ENCODE peak calls at places on chromosomes 12 and 14, in ten cellular contexts. X is pancreas, R is Panc1, M is breast epithelium, P is PC-3, C is cardiac muscle cell, E is transverse colon, W is thoracic aorta, G is uterus, Q is fibroblast of lung. A is an unnamed sample. For H3K27me3, the result is how much of the 10 kb centered on the place peaks cover.

GRCh38 chr12:10227648-10228047 is 15.0 kb downstream of the GABARAPL1 start:
- DNase-seq in M (no peak), G (no peak), W (no peak), C (no peak), Q (no peak), R (no peak), E (no peak), X (no peak), P (no peak), A (no peak)

GRCh38 chr14:74879427-74880180 is 2.1 kb upstream of the DLST start:
- DNase-seq in R (no peak), P (peak), Q (no peak), C (no peak), W (no peak), G (no peak), X (no peak), E (no peak), M (no peak), A (no peak)

GRCh38 chr14:105891221-105891602 is 364.8 kb downstream of the TMEM121 start:
- DNase-seq in X (peak), P (no peak), Q (no peak), R (no peak), G (peak), W (no peak), E (no peak), C (no peak), M (no peak), A (no peak)

GRCh38 chr14:24920265-24921080 is 129.5 kb downstream of the STXBP6 start:
- DNase-seq in W (no peak), E (no peak), M (no peak), G (no peak), C (no peak), X (no peak), R (no peak), P (no peak), Q (no peak), A (no peak)

GRCh38 chr12:19739195-19739776 is 300.0 kb downstream of the AEBP2 start:
- DNase-seq in R (no peak), W (peak), E (peak), X (no peak), G (peak), Q (peak), M (no peak), C (peak), P (peak), A (peak)

GRCh38 chr12:114504311-114504710 is 98.4 kb upstream of the TBX5 start:
- DNase-seq in M (no peak), P (no peak), E (no peak), X (no peak), C (no peak), G (no peak), Q (no peak), W (no peak), R (no peak), A (no peak)

GRCh38 chr14:61417141-61417540 is 95.8 kb downstream of the PRKCH start:
- DNase-seq in P (no peak), X (no peak), C (no peak), E (no peak), W (no peak), R (no peak), Q (no peak), M (no peak), G (no peak), A (no peak)

GRCh38 chr14:57314690-57315089 is 45.9 kb downstream of the AP5M1 start:
- DNase-seq in C (no peak), W (no peak), G (no peak), R (no peak), P (no peak), M (no peak), E (no peak), X (no peak), Q (no peak), A (no peak)

GRCh38 chr14:105221598-105222178 is 26.6 kb upstream of the BTBD6 start:
- DNase-seq in R (no peak), X (no peak), G (no peak), W (no peak), M (no peak), P (no peak), C (no peak), E (no peak), Q (no peak), A (no peak)

GRCh38 chr14:20757963-20758362 is 10.2 kb upstream of the EDDM3B start:
- DNase-seq in W (no peak), P (no peak), X (peak), E (peak), Q (no peak), R (no peak), M (no peak), G (no peak), C (peak), A (no peak)

GRCh38 chr14:22824711-22825359 is 4.9 kb upstream of the MRPL52 start:
- DNase-seq in P (peak), M (no peak), W (no peak), E (no peak), X (no peak), Q (peak), G (peak), C (no peak), R (no peak), A (peak)

GRCh38 chr12:32896438-32897275 is at the start of gene PKP2:
- DNase-seq in G (peak), E (peak), Q (peak), P (peak), R (no peak), X (peak), M (peak), W (no peak), C (peak), A (no peak)

GRCh38 chr12:132571051-132571450 is 39.3 kb downstream of the LRCOL1 start:
- DNase-seq in G (no peak), P (no peak), W (no peak), C (no peak), E (no peak), X (no peak), R (no peak), Q (no peak), M (no peak), A (no peak)

GRCh38 chr14:32657081-32657480 is 281.6 kb upstream of the NPAS3 start:
- DNase-seq in E (peak), M (no peak), R (no peak), Q (peak), W (peak), G (no peak), X (no peak), C (no peak), P (peak), A (no peak)

GRCh38 chr12:27861428-27862167 is 81.6 kb upstream of the MANSC4 start:
- DNase-seq in R (no peak), P (no peak), X (no peak), M (no peak), W (no peak), E (peak), Q (no peak), C (no peak), G (peak), A (no peak)

GRCh38 chr12:24719293-24719721 is 229.6 kb downstream of the BCAT1 start:
- DNase-seq in R (no peak), P (no peak), Q (peak), M (no peak), E (no peak), G (no peak), W (no peak), X (no peak), C (no peak), A (peak)

GRCh38 chr14:101604935-101605767 is 43.9 kb downstream of the DIO3 start:
- DNase-seq in G (no peak), X (peak), R (no peak), E (peak), M (peak), P (no peak), C (no peak), W (no peak), Q (no peak), A (no peak)

GRCh38 chr14:66378712-66379111 is 107.5 kb upstream of the CCDC196 start:
- DNase-seq in R (no peak), X (no peak), E (no peak), G (no peak), C (no peak), M (no peak), Q (no peak), P (no peak), W (no peak), A (no peak)

GRCh38 chr14:92122761-92123160 is 992 bp downstream of the CPSF2 start:
- DNase-seq in M (no peak), P (no peak), E (no peak), Q (peak), W (no peak), R (no peak), C (no peak), G (no peak), X (no peak), A (no peak)

GRCh38 chr14:24132061-24132685 is 1.7 kb downstream of the FITM1 start:
- DNase-seq in W (no peak), E (no peak), X (peak), G (no peak), P (no peak), R (no peak), C (no peak), M (peak), Q (no peak), A (no peak)

GRCh38 chr12:108449478-108449877 is 65.6 kb upstream of the FICD start:
- DNase-seq in P (no peak), Q (no peak), E (no peak), M (no peak), W (no peak), G (no peak), X (no peak), R (no peak), C (no peak), A (no peak)

GRCh38 chr12:103422328-103422727 is 73.4 kb downstream of the C12orf42 start:
- DNase-seq in P (no peak), G (no peak), C (no peak), X (no peak), R (no peak), E (no peak), M (no peak), Q (no peak), W (no peak), A (no peak)
- H3K27me3 ChIP-seq in P (under half), G (under half), C (under half), X (under half), R (under half), E (under half), M (under half), Q (under half), W (under half), A (under half)

DNA sequence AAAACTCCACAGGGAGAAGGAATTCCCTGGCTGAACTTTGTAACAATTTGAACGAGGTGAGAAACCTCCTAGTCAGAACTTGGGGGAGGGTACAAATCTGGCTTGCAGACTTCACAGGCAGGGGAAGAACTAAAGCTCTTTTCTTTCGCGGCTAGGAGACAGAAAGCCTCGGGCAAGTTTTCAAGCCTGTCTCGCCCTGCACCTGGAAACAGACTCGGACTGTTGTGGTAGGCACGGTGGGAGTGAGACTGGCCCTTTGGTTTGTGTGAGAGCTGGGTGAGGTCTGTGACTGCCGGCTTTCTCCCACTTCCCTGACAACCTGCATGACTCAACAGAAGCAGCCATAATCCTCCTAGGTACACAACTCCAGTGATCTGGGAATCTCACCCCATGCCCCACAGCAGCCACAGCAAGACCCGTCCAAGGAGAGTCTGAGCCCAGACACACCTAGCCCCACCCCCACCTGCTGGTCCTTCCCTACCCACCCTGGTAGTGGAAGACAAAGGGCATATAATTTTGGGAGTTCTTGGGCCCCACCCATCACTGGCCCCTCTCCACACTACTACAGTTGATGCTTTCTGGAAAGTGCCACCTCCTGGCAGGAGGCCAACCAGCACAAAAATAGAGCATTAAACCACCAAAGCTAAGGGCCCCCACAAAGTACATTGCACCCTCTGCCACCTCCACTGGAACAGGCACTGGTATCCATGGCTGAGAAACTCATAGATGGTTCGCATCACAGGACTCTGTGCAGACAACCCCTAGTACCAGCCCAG is 102.7 kb upstream of the ST8SIA1 start:
- DNase-seq in Q (peak), E (no peak), G (no peak), P (peak), R (no peak), C (no peak), X (no peak), W (no peak), M (peak), A (no peak)
- TF ChIP-seq CTCF in Q (no peak), E (no peak), G (no peak), P (no peak), R (no peak), C (no peak), X (no peak), W (no peak), M (no peak), A (no peak)

GRCh38 chr12:124770725-124771124 is 92.9 kb downstream of the SCARB1 start:
- DNase-seq in M (no peak), Q (no peak), X (no peak), P (no peak), C (no peak), W (no peak), R (no peak), G (no peak), E (no peak), A (no peak)
- H3K27me3 ChIP-seq in M (under half), Q (under half), X (under half), P (under half), C (under half), W (under half), R (under half), G (under half), E (under half), A (under half)

DNA sequence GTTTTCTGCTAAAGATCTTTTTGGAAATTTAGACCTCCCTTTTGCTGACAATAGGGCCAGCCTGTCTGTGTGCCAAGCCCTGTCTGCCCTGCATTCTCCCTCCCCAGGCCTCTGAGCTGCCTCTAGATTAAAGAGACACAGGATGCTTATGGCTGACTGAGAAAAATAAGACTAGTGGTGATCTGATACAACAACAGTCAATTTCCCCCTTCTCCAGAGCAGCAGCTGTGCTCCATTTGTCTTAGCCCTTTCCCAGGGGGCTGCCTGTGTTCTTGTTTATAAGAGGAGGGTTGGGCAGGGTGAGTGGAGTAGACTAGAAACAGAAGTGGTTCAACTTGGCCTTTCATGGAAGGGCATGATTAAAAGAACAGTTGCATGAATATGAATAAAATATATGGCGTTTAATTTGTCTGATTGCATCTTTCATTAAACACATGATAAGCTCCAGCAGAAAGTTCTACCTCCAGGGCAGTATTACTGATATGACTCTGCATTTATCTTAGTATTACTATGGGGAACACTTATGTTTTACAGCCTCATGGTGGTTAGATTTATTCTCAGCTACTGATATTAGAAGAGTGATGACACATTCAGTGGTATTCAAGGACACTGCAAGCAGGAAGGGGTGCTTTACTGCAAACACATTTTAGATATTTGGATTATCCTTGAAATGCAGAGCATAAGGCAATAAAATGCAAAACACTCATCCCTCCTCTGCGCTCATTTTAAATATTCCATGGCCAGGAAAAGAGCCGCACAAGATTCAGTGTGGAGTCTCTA is 150.1 kb upstream of the CLEC14A start:
- DNase-seq in Q (peak), G (no peak), X (no peak), E (no peak), C (peak), M (no peak), P (peak), W (no peak), R (no peak), A (no peak)
- TF ChIP-seq CTCF in Q (no peak), G (no peak), X (no peak), E (no peak), C (peak), M (no peak), P (no peak), W (no peak), R (no peak), A (no peak)

GRCh38 chr12:122688291-122688690 is 14.9 kb downstream of the HCAR2 start:
- DNase-seq in W (no peak), Q (no peak), C (no peak), X (no peak), G (no peak), E (no peak), R (no peak), P (no peak), M (no peak), A (no peak)
- H3K27me3 ChIP-seq in W (under half), Q (under half), C (under half), X (under half), G (under half), E (under half), R (under half), P (under half), M (under half), A (under half)

GRCh38 chr14:59882957-59883356 is 12.4 kb upstream of the RTN1 start:
- DNase-seq in P (peak), M (no peak), G (no peak), X (no peak), W (no peak), Q (no peak), R (no peak), E (no peak), C (no peak), A (no peak)
- TF ChIP-seq CTCF in P (peak), M (no peak), G (no peak), X (no peak), W (no peak), Q (peak), R (peak), E (no peak), C (peak), A (peak)